ENCODE peak calls at places on chromosomes 12 and 14, in seven cellular contexts. A is kidney epithelial cell, K is neural crest cell, D is pancreas, N is AG09319, Z is Peyer's patch, O is WERI-Rb-1. I is an unnamed sample.

GRCh38 chr12:95859947-95860850 is 1.4 kb downstream of the SNRPF start:
- DNase-seq in O (no peak), Z (no peak), K (no peak), D (no peak), A (no peak), N (no peak), I (no peak)

GRCh38 chr12:100926669-100927248 is 132.2 kb downstream of the ANO4 start:
- DNase-seq in K (peak), N (no peak), Z (peak), O (peak), A (peak), D (no peak), I (no peak)

GRCh38 chr12:124567035-124567672 is at the start of gene NCOR2:
- DNase-seq in D (no peak), N (no peak), K (peak), Z (no peak), O (peak), A (no peak), I (peak)

GRCh38 chr14:65297744-65298143 is 114.8 kb upstream of the FUT8 start:
- DNase-seq in K (no peak), D (peak), O (no peak), Z (no peak), A (no peak), N (no peak), I (no peak)

GRCh38 chr12:117847371-117847770 is 121.4 kb downstream of the KSR2 start:
- DNase-seq in K (no peak), N (no peak), O (peak), A (no peak), D (no peak), Z (no peak), I (no peak)

GRCh38 chr12:114952573-114953196 is 268.7 kb upstream of the TBX3 start:
- DNase-seq in A (no peak), O (no peak), Z (no peak), N (no peak), D (no peak), K (no peak), I (no peak)

GRCh38 chr14:24838945-24839616 is 205.1 kb upstream of the GZMB start:
- DNase-seq in K (no peak), A (no peak), Z (no peak), O (no peak), D (no peak), N (no peak), I (no peak)

GRCh38 chr14:65238456-65238855 is 136.1 kb upstream of the MAX start:
- DNase-seq in N (no peak), Z (no peak), A (peak), K (no peak), D (no peak), O (no peak), I (no peak)

GRCh38 chr12:93363854-93364297 is 13.8 kb upstream of the NUDT4 start:
- DNase-seq in A (no peak), K (no peak), O (no peak), N (no peak), D (no peak), Z (no peak), I (no peak)

GRCh38 chr12:110699591-110700445 is 10.9 kb upstream of the HVCN1 start:
- DNase-seq in O (no peak), Z (peak), K (no peak), D (no peak), A (no peak), N (no peak), I (no peak)

GRCh38 chr12:54853933-54854538 is at the start of gene MUCL1:
- DNase-seq in D (no peak), O (peak), K (peak), N (peak), A (peak), Z (peak), I (peak)
- TF ChIP-seq CTCF in D (peak), O (peak), K (peak), N (peak), A (peak), Z (peak), I (peak)

DNA sequence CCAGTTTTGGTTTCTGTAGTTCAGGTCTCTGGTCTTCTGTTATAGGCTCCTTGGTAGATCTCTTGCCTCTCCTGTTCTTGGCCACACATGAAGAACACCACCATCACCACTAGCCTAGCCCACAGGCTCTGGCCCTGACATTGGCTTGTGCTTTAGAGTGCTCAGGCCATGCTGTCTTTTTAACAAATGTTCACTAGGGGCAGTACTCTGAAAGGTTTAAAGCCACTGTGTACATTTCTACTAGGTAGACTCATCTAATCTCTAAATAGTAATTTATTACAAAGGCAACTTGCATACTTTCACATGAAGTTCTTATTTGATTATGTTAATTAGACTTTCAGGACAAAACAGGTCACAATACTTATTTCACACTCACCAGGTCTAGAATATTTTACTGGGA is 38.3 kb downstream of the PDE6H start:
- DNase-seq in D (peak), N (no peak), Z (no peak), A (no peak), O (no peak), K (no peak), I (no peak)
- TF ChIP-seq CTCF in D (no peak), N (no peak), Z (no peak), A (peak), O (peak), K (peak), I (no peak)

GRCh38 chr14:103507751-103508150 is 14.9 kb downstream of the CKB start:
- DNase-seq in K (no peak), O (no peak), Z (peak), D (no peak), A (no peak), N (no peak), I (no peak)
- TF ChIP-seq CTCF in K (no peak), O (no peak), Z (no peak), D (no peak), A (no peak), N (no peak), I (no peak)

GRCh38 chr14:99327050-99327449 is 55.1 kb upstream of the BCL11B start:
- DNase-seq in O (no peak), Z (no peak), N (no peak), A (no peak), K (no peak), D (no peak), I (peak)
- TF ChIP-seq CTCF in O (peak), Z (no peak), N (no peak), A (peak), K (no peak), D (no peak), I (peak)

GRCh38 chr12:4538207-4539160 is at the start of gene RAD51AP1:
- DNase-seq in Z (peak), N (peak), K (peak), D (peak), A (peak), O (peak), I (peak)
- TF ChIP-seq CTCF in Z (no peak), N (no peak), K (no peak), D (no peak), A (no peak), O (no peak), I (no peak)

GRCh38 chr12:84508325-84508861 is 404.2 kb downstream of the SLC6A15 start:
- DNase-seq in D (no peak), A (peak), Z (no peak), N (no peak), O (no peak), K (no peak), I (no peak)
- TF ChIP-seq CTCF in D (no peak), A (peak), Z (no peak), N (peak), O (peak), K (peak), I (no peak)

I was measured in natural killer cell.